ENCODE peak calls at places on chromosome 1, in four cellular contexts. One of them, this sample, is unnamed.

GRCh38 chr1:221634606-221635005 is 107.3 kb downstream of the DUSP10 start:
- DNase-seq in GM23248: no peak
- DNase-seq in heart right ventricle: no peak
- DNase-seq in fibroblast of lung: peak; percentile 12
- DNase-seq in this sample: no peak

GRCh38 chr1:2526824-2527552 is 592 bp upstream of the PANK4 start:
- DNase-seq in GM23248: peak; percentile 94
- DNase-seq in heart right ventricle: peak; percentile 66
- DNase-seq in fibroblast of lung: peak; percentile 48
- DNase-seq in this sample: peak; percentile 85

GRCh38 chr1:234212764-234213406 is 160.4 kb upstream of the COA6 start:
- DNase-seq in GM23248: peak; percentile 53
- DNase-seq in heart right ventricle: no peak
- DNase-seq in fibroblast of lung: peak; percentile 55
- DNase-seq in this sample: peak; percentile 69

GRCh38 chr1:221468556-221468955 is 273.3 kb downstream of the DUSP10 start:
- DNase-seq in GM23248: peak; percentile 33
- DNase-seq in heart right ventricle: no peak
- DNase-seq in fibroblast of lung: no peak
- DNase-seq in this sample: no peak

GRCh38 chr1:171488190-171488929 is 3.0 kb downstream of the PRRC2C start:
- DNase-seq in GM23248: no peak
- DNase-seq in heart right ventricle: no peak
- DNase-seq in fibroblast of lung: peak; percentile 5
- DNase-seq in this sample: peak; percentile 58

GRCh38 chr1:186681806-186682205 is 1.6 kb upstream of the PTGS2 start:
- DNase-seq in GM23248: peak; percentile 81
- DNase-seq in heart right ventricle: no peak
- DNase-seq in fibroblast of lung: peak; percentile 24
- DNase-seq in this sample: peak; percentile 71

GRCh38 chr1:9425859-9426258 is 113.4 kb upstream of the SLC25A33 start:
- DNase-seq in GM23248: no peak
- DNase-seq in heart right ventricle: no peak
- DNase-seq in fibroblast of lung: no peak
- DNase-seq in this sample: no peak

GRCh38 chr1:64790965-64791487 is 46.2 kb downstream of the RAVER2 start:
- DNase-seq in GM23248: no peak
- DNase-seq in heart right ventricle: no peak
- DNase-seq in fibroblast of lung: no peak
- DNase-seq in this sample: no peak

GRCh38 chr1:167095368-167095767 is 1.5 kb downstream of the STYXL2 start:
- DNase-seq in GM23248: peak; percentile 63
- DNase-seq in heart right ventricle: no peak
- DNase-seq in fibroblast of lung: peak; percentile 74
- DNase-seq in this sample: peak; percentile 93

GRCh38 chr1:18182518-18183160 is 75.0 kb downstream of the IGSF21 start:
- DNase-seq in GM23248: peak; percentile 64
- DNase-seq in heart right ventricle: peak; percentile 25
- DNase-seq in fibroblast of lung: no peak
- DNase-seq in this sample: no peak

GRCh38 chr1:15676688-15677661 is 7.1 kb upstream of the PLEKHM2 start:
- DNase-seq in GM23248: no peak
- DNase-seq in heart right ventricle: no peak
- DNase-seq in fibroblast of lung: no peak
- DNase-seq in this sample: no peak

GRCh38 chr1:181149326-181150000 is 61.0 kb downstream of the IER5 start:
- DNase-seq in GM23248: no peak
- DNase-seq in heart right ventricle: no peak
- DNase-seq in fibroblast of lung: no peak
- DNase-seq in this sample: no peak

GRCh38 chr1:86852289-86852688 is 61.6 kb downstream of the SELENOF start:
- DNase-seq in GM23248: no peak
- DNase-seq in heart right ventricle: no peak
- DNase-seq in fibroblast of lung: no peak
- DNase-seq in this sample: no peak
- H3K4me3 ChIP-seq in GM23248: no peak overlapping the region
- H3K4me3 ChIP-seq in heart right ventricle: no peak overlapping the region
- H3K4me3 ChIP-seq in fibroblast of lung: no peak overlapping the region
- H3K4me3 ChIP-seq in this sample: no peak overlapping the region

DNA sequence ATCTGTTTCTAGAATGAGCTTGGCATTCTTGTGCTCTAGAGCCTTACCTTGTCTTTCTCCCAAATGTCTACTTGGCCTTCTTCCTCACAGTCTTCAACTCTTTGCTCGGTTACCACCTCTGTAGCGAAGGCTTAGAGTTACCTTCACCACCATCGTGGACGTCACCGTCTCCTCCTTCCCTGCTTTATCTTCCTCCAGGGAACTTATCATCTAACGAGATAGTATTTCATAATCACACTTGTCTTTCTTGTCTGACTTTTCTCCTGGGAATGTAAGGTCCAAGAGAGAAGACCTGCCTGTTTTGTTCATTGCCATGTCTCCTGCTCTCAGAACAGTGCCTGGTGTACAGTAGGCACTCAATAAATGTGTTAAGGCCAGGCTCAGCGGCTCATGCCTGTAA is 115.6 kb downstream of the GREM2 start:
- DNase-seq in GM23248: no peak
- DNase-seq in heart right ventricle: no peak
- DNase-seq in fibroblast of lung: no peak
- DNase-seq in this sample: no peak
- H3K4me3 ChIP-seq in GM23248: no peak overlapping the region
- H3K4me3 ChIP-seq in heart right ventricle: no peak overlapping the region
- H3K4me3 ChIP-seq in fibroblast of lung: no peak overlapping the region
- H3K4me3 ChIP-seq in this sample: no peak overlapping the region

GRCh38 chr1:33381979-33382378 is 48.9 kb downstream of the PHC2 start:
- DNase-seq in GM23248: no peak
- DNase-seq in heart right ventricle: no peak
- DNase-seq in fibroblast of lung: no peak
- DNase-seq in this sample: no peak

GRCh38 chr1:33383489-33383888 is 47.4 kb downstream of the PHC2 start:
- DNase-seq in GM23248: no peak
- DNase-seq in heart right ventricle: no peak
- DNase-seq in fibroblast of lung: no peak
- DNase-seq in this sample: no peak

GRCh38 chr1:33382651-33383415 is 48.1 kb downstream of the PHC2 start:
- DNase-seq in GM23248: peak; percentile 20
- DNase-seq in heart right ventricle: peak; percentile 54
- DNase-seq in fibroblast of lung: peak; percentile 37
- DNase-seq in this sample: no peak

GRCh38 chr1:33385251-33385650 is 45.6 kb downstream of the PHC2 start:
- DNase-seq in GM23248: no peak
- DNase-seq in heart right ventricle: no peak
- DNase-seq in fibroblast of lung: no peak
- DNase-seq in this sample: no peak

DNA sequence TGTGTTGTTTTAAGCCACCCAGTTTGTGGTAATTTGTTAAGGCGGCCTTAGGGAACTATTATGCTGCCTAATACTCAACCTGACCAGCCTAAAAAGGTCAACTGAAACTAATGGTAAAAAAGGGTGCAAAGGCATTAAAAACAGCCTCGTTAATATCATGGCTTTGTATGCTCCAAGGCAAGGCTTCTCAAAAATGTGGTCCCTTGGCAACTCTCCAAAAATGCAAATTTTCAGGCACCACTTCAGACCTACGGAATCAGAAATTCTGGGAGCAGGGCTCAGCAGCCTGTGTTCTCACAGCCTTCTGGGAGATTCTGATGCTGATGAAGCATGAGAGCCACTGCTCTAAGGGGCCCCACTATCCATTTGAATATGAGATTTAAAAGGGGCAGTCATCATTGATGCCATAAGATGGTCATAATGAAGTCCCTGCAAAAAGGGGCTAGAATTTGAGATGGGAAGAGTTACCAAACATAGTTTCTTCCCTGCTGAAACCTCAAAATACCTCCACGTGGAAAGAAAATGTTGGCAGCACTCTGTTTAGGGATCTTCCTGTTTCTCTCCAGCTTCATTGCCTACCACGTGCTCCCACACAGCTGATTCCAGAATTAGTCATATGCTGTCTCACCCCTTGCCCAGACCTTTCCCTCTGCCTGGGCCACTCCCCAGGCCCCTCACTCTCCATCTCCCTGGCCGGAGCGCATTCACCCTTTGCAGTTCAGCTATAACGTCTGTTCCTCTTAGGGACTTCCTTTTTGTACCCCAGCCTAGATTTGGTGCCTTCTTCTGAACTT is 46.7 kb downstream of the PHC2 start:
- DNase-seq in GM23248: peak; percentile 80
- DNase-seq in heart right ventricle: no peak
- DNase-seq in fibroblast of lung: peak; percentile 91
- DNase-seq in this sample: peak; percentile 70
- H3K4me3 ChIP-seq in GM23248: no peak overlapping the region
- H3K4me3 ChIP-seq in heart right ventricle: no peak overlapping the region
- H3K4me3 ChIP-seq in fibroblast of lung: no peak overlapping the region
- H3K4me3 ChIP-seq in this sample: no peak overlapping the region

DNA sequence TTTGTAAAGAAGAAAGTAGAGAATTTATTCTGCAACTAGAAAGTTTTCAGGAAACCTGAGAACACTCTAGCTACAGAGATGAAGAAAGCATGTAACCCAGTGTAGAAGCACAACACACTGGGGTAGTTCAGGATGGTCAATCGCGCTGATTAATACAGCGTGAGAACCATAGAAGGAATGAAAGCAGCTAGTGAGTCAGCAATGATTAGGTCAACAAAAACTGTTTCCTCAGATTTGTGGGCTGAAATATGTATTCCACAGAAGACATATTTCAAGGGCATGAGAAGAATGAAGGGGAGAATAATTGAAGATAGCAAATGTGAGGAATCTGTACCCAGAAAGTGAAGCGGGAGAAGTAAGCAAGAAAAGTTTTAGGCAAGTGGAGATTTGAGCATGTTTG is 97.8 kb upstream of the ADGRL2 start:
- DNase-seq in GM23248: peak; percentile 95
- DNase-seq in heart right ventricle: no peak
- DNase-seq in fibroblast of lung: peak; percentile 95
- DNase-seq in this sample: peak; percentile 95
- H3K4me3 ChIP-seq in GM23248: peak overlapping the region; percentile 48
- H3K4me3 ChIP-seq in heart right ventricle: no peak overlapping the region
- H3K4me3 ChIP-seq in fibroblast of lung: peak overlapping the region; percentile 4
- H3K4me3 ChIP-seq in this sample: peak overlapping the region; percentile 61

DNA sequence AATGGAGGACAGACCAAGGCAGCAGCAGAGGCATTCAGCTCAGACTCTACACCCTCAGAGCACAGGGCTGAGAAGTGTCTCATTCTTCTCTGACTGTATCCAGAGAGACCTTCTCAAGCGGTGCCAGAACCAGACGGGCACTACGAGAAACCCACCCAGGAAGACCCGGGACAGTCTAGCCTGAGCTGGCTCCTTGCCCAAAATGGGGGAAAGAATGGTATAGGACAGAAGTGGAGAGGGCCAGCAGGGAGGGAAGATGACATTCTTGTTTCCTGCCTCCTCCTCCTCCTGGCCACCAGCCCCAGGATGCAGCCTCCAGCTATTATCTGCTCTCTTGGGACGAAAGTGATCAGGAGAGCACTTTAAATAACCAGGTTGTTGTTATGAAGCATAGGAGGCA is 22.6 kb upstream of the PRELP start:
- DNase-seq in GM23248: no peak
- DNase-seq in heart right ventricle: no peak
- DNase-seq in fibroblast of lung: no peak
- DNase-seq in this sample: no peak
- H3K4me3 ChIP-seq in GM23248: no peak overlapping the region
- H3K4me3 ChIP-seq in heart right ventricle: no peak overlapping the region
- H3K4me3 ChIP-seq in fibroblast of lung: no peak overlapping the region
- H3K4me3 ChIP-seq in this sample: no peak overlapping the region

DNA sequence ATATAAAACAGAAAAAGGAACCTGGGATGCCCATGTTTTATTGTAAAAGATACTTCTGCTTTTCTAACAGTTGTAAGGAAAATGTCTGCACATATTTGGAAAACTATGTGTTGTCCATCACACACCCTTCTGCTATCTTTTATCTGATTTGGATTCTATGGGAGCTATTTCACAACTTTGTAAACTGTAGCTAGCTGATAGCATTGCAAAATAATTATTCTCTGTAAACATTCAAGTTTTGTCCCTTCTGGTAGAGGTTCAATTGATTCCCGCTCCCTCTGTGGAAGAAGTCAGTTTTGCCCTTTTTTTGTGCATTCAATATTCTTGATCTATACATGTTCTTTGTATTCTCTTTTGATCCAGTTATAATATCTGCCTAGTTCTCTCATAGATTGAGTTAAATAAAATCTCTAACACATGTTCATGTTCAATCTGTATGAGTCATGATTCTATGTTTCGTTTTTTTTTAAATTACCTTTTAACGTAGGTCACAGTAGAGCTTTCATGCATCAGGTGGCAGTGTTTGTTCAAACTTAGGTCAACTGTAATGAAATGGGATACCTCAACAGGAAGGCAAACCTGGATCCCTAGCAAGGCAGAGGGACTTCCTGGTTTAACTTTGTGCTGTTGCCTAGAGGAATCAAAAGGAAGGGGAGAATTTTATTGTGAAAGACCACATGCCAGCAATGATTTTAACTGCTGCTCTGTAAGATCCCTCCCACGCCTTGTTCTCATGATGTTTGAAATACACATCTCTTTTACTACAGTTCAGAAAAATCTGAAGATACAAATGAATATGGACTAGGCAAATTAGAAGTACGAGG is 26.0 kb upstream of the BCL9 start:
- DNase-seq in GM23248: peak; percentile 65
- DNase-seq in heart right ventricle: no peak
- DNase-seq in fibroblast of lung: peak; percentile 50
- DNase-seq in this sample: peak; percentile 71
- H3K4me3 ChIP-seq in GM23248: no peak overlapping the region
- H3K4me3 ChIP-seq in heart right ventricle: no peak overlapping the region
- H3K4me3 ChIP-seq in fibroblast of lung: no peak overlapping the region
- H3K4me3 ChIP-seq in this sample: no peak overlapping the region

DNA sequence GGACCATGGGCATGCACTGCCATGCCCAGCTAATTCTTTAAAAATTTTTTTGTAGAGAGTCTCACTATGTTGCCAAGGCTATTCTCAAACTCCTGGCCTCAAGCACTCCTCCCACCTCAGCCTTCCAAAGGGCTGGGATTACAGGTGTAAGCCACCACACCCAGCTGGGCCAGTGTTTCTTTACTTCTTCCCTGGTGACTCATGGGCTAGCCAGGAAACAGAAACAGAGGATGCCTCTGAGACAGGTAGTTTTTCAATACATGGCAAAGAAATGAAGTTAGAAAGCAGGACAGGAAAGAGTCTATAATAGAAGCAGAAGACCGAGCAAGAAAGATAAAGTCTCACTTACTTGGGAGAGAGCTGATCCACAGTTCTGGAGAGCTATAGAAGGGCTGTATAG is 7.6 kb upstream of the C1orf74 start:
- DNase-seq in GM23248: no peak
- DNase-seq in heart right ventricle: no peak
- DNase-seq in fibroblast of lung: no peak
- DNase-seq in this sample: peak; percentile 67
- H3K4me3 ChIP-seq in GM23248: no peak overlapping the region
- H3K4me3 ChIP-seq in heart right ventricle: no peak overlapping the region
- H3K4me3 ChIP-seq in fibroblast of lung: no peak overlapping the region
- H3K4me3 ChIP-seq in this sample: no peak overlapping the region

GRCh38 chr1:214224605-214225354 is 56.2 kb upstream of the SMYD2 start:
- DNase-seq in GM23248: peak; percentile 74
- DNase-seq in heart right ventricle: peak; percentile 11
- DNase-seq in fibroblast of lung: peak; percentile 65
- DNase-seq in this sample: peak; percentile 29
- H3K4me3 ChIP-seq in GM23248: peak overlapping the region; percentile 78
- H3K4me3 ChIP-seq in heart right ventricle: no peak overlapping the region
- H3K4me3 ChIP-seq in fibroblast of lung: peak overlapping the region; percentile 70
- H3K4me3 ChIP-seq in this sample: peak overlapping the region; percentile 0

This sample was measured in epithelial cell of esophagus.